ENCODE peak calls at places on chromosomes 11 and 22, in seven cellular contexts. Y is CD8-positive, alpha-beta T cell; P is heart right ventricle; N is gastrocnemius medialis; O is OCI-LY7; I is endothelial cell; V is AG10803. J is an unnamed sample.

GRCh38 chr11:111409915-111410314 is 30.8 kb upstream of the POU2AF1 start:
- DNase-seq in Y (no peak), N (no peak), P (no peak), V (no peak), O (peak), I (no peak), J (no peak)

GRCh38 chr22:47168900-47169800 is 406.7 kb downstream of the TBC1D22A start:
- DNase-seq in P (no peak), I (no peak), O (no peak), N (no peak), Y (no peak), V (no peak), J (no peak)

GRCh38 chr11:85029964-85030363 is 597.2 kb downstream of the DLG2 start:
- DNase-seq in V (no peak), P (no peak), O (no peak), Y (no peak), I (no peak), N (no peak), J (no peak)

GRCh38 chr11:76443254-76443935 is 1.4 kb upstream of the EMSY start:
- DNase-seq in V (no peak), P (no peak), O (no peak), Y (no peak), N (no peak), I (no peak), J (no peak)

GRCh38 chr11:69868003-69868865 is 49.0 kb upstream of the FGF3 start:
- DNase-seq in P (no peak), I (no peak), N (no peak), O (no peak), Y (no peak), V (no peak), J (no peak)

GRCh38 chr22:23248583-23248982 is 68.3 kb downstream of the BCR start:
- DNase-seq in Y (no peak), O (no peak), N (no peak), I (no peak), P (no peak), V (peak), J (no peak)

GRCh38 chr11:115657586-115657985 is 153.4 kb upstream of the CADM1 start:
- DNase-seq in V (peak), P (no peak), O (no peak), N (no peak), I (no peak), Y (no peak), J (no peak)

GRCh38 chr11:102204174-102204573 is 93.9 kb downstream of the YAP1 start:
- DNase-seq in N (no peak), I (no peak), V (no peak), P (no peak), O (no peak), Y (no peak), J (no peak)

GRCh38 chr11:34305780-34306179 is 52.0 kb downstream of the ABTB2 start:
- DNase-seq in O (no peak), P (no peak), N (no peak), Y (no peak), V (no peak), I (no peak), J (no peak)

GRCh38 chr11:46281374-46281831 is 3.9 kb downstream of the CREB3L1 start:
- DNase-seq in N (no peak), I (peak), Y (no peak), P (peak), V (no peak), O (no peak), J (no peak)

GRCh38 chr11:111977141-111978027 is 40.2 kb downstream of the DIXDC1 start:
- DNase-seq in N (peak), Y (no peak), V (peak), P (peak), I (peak), O (no peak), J (peak)

GRCh38 chr11:11486002-11486401 is 133.0 kb upstream of the CSNK2A3 start:
- DNase-seq in P (no peak), O (no peak), Y (no peak), V (no peak), N (no peak), I (no peak), J (no peak)

GRCh38 chr11:1838077-1838425 is 730 bp upstream of the TNNI2 start:
- DNase-seq in O (no peak), V (no peak), P (no peak), N (no peak), I (no peak), Y (no peak), J (no peak)

GRCh38 chr11:30585892-30586250 is 282 bp downstream of the MPPED2 start:
- DNase-seq in N (no peak), Y (no peak), O (no peak), I (peak), P (peak), V (no peak), J (no peak)

GRCh38 chr11:95175969-95176368 is 55.0 kb downstream of the SESN3 start:
- DNase-seq in V (no peak), Y (no peak), P (no peak), N (no peak), O (no peak), I (no peak), J (no peak)

GRCh38 chr11:82796970-82797594 is 63.4 kb upstream of the FAM181B start:
- DNase-seq in I (no peak), Y (no peak), O (no peak), P (peak), N (peak), V (no peak), J (no peak)

GRCh38 chr11:117172678-117173421 is 5.7 kb upstream of the SIDT2 start:
- DNase-seq in Y (no peak), P (no peak), I (no peak), V (no peak), O (no peak), N (no peak), J (no peak)

GRCh38 chr11:548700-549603 is 11.6 kb downstream of the LMNTD2 start:
- DNase-seq in I (no peak), V (no peak), Y (no peak), O (peak), P (no peak), N (no peak), J (no peak)

GRCh38 chr22:40512426-40513136 is 123.9 kb downstream of the MRTFA start:
- DNase-seq in V (peak), I (no peak), O (no peak), P (peak), Y (no peak), N (peak), J (no peak)

GRCh38 chr11:117670924-117671323 is 126.1 kb downstream of the DSCAML1 start:
- DNase-seq in N (no peak), V (no peak), Y (no peak), I (no peak), P (no peak), O (no peak), J (no peak)

GRCh38 chr11:57639321-57640067 is 10.2 kb downstream of the YPEL4 start:
- DNase-seq in Y (no peak), V (no peak), P (no peak), O (peak), I (peak), N (no peak), J (peak)

GRCh38 chr11:111387318-111387863 is 8.3 kb upstream of the POU2AF1 start:
- DNase-seq in P (no peak), N (no peak), V (no peak), I (no peak), O (no peak), Y (no peak), J (no peak)

GRCh38 chr11:34668583-34669053 is 47.7 kb downstream of the EHF start:
- DNase-seq in N (no peak), P (no peak), V (no peak), Y (no peak), I (no peak), O (no peak), J (no peak)

GRCh38 chr22:47370448-47371262 is 608.2 kb downstream of the TBC1D22A start:
- DNase-seq in V (no peak), P (no peak), I (no peak), O (no peak), Y (no peak), N (no peak), J (no peak)

GRCh38 chr11:129652828-129653227 is 162.8 kb upstream of the TMEM45B start:
- DNase-seq in Y (no peak), O (no peak), I (no peak), V (no peak), N (no peak), P (no peak), J (no peak)

DNA sequence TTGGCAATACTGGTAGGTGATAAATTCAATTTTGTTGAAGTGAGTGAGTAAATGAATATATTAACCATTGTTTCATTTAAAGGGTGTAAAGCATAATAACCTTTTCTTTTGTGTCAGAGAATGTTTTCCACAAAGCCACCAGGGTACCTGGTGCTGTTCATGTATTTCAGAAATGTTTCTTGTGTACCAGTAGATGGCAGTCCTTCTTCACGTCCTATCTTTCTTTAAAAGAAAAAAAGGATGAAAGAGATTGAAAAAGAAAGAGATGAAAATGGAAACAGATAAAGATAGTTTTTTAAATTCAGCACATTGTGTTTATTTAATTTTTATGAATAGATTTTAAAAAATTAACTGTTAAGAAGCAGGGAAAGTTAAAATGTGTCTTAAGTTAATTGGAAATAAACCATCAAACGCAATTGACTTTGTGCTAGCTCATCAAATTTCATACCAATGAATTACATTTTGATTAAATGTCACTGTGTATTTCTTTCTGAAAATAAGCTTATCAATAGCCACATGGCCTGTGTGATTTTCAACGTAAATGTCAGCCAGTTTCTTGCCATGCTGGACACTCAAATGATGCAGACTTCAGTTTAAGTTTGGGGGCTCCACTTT is 65.5 kb upstream of the CHORDC1 start:
- DNase-seq in O (peak), P (no peak), Y (no peak), N (no peak), I (no peak), V (peak), J (no peak)
- TF ChIP-seq CTCF in O (peak), P (peak), Y (peak), N (no peak), I (peak), V (peak), J (peak)

GRCh38 chr22:31240011-31240410 is 27.9 kb downstream of the LIMK2 start:
- DNase-seq in Y (no peak), N (no peak), I (no peak), O (no peak), V (no peak), P (no peak), J (no peak)

GRCh38 chr22:31244044-31244942 is 32.2 kb downstream of the LIMK2 start:
- DNase-seq in P (no peak), N (peak), V (peak), O (no peak), Y (no peak), I (no peak), J (no peak)

GRCh38 chr22:31241200-31241599 is 29.1 kb downstream of the LIMK2 start:
- DNase-seq in I (no peak), O (no peak), P (no peak), V (no peak), Y (no peak), N (no peak), J (no peak)

GRCh38 chr22:31243339-31244043 is 31.4 kb downstream of the LIMK2 start:
- DNase-seq in Y (no peak), N (peak), P (no peak), O (no peak), V (peak), I (no peak), J (no peak)

GRCh38 chr22:31241936-31242335 is 29.8 kb downstream of the LIMK2 start:
- DNase-seq in N (no peak), V (peak), P (no peak), Y (no peak), O (no peak), I (no peak), J (no peak)
- TF ChIP-seq CTCF in N (no peak), V (peak), P (no peak), Y (no peak), O (no peak), I (no peak), J (no peak)

GRCh38 chr11:107651672-107652071 is 60.2 kb downstream of the SLN start:
- DNase-seq in Y (no peak), P (no peak), N (no peak), I (no peak), V (no peak), O (no peak), J (no peak)
- TF ChIP-seq CTCF in Y (no peak), P (no peak), N (no peak), I (no peak), V (no peak), O (peak), J (no peak)

GRCh38 chr22:34973926-34974325 is 92.0 kb upstream of the ISX start:
- DNase-seq in N (no peak), I (no peak), V (peak), Y (no peak), O (no peak), P (no peak), J (no peak)

GRCh38 chr22:34976886-34977285 is 89.1 kb upstream of the ISX start:
- DNase-seq in O (no peak), N (no peak), P (no peak), V (no peak), I (no peak), Y (no peak), J (no peak)

GRCh38 chr22:34973016-34973415 is 92.9 kb upstream of the ISX start:
- DNase-seq in N (no peak), V (peak), O (no peak), P (no peak), I (no peak), Y (no peak), J (no peak)

GRCh38 chr22:34976474-34976873 is 89.5 kb upstream of the ISX start:
- DNase-seq in N (no peak), O (no peak), P (no peak), I (no peak), V (no peak), Y (no peak), J (no peak)

GRCh38 chr22:34975721-34976120 is 90.2 kb upstream of the ISX start:
- DNase-seq in Y (no peak), P (no peak), O (peak), V (peak), I (no peak), N (no peak), J (no peak)
- TF ChIP-seq CTCF in Y (no peak), P (no peak), O (peak), V (peak), I (no peak), N (no peak), J (peak)

DNA sequence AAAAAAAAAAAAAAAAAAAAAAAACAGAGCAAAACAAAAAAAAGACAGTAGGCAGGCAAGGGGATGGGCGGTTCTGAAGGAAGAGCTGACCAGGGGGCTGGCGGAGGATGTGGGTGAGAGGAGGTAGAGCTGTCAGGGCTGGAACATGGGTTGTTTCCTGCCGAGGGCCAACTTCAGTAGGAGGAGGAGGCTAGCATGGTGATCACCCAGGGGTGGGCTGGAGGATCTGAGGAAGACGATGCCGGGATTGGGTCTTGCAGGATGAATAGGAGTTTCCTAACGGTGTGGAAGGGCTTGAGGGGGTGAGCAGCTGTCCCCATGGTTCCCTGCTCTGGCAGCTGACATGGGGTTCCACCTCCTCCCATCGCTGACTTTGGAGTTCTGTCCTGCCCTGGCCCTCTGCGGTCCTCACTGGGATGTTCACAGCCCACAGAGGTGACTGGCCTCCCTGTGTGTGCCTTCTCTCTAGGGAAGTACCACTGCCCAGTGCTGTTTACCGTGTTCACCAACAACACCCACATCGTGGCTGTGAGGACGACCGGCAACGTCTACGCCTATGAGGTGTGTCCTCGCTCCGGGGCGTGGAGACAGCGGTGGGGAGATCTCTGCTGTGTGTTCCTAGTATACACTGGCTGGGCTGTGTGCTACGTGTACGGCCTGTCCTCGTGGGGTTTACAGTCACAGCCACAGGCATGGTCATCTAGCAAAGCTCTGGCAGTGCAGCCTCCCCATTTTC is 15.2 kb downstream of the PPIL2 start:
- DNase-seq in P (no peak), O (no peak), I (no peak), N (no peak), Y (no peak), V (no peak), J (no peak)
- TF ChIP-seq CTCF in P (no peak), O (no peak), I (no peak), N (no peak), Y (no peak), V (no peak), J (no peak)

GRCh38 chr11:7546324-7546791 is 32.6 kb downstream of the PPFIBP2 start:
- DNase-seq in P (no peak), V (peak), N (peak), I (no peak), O (no peak), Y (no peak), J (no peak)

GRCh38 chr11:7547687-7548086 is 33.9 kb downstream of the PPFIBP2 start:
- DNase-seq in O (no peak), I (no peak), P (no peak), V (no peak), Y (no peak), N (no peak), J (no peak)

GRCh38 chr11:7547091-7547490 is 33.3 kb downstream of the PPFIBP2 start:
- DNase-seq in Y (no peak), I (no peak), N (no peak), V (no peak), O (no peak), P (no peak), J (no peak)

GRCh38 chr11:7549681-7550080 is 35.9 kb downstream of the PPFIBP2 start:
- DNase-seq in N (no peak), I (no peak), P (no peak), O (no peak), Y (no peak), V (no peak), J (no peak)

GRCh38 chr11:7548659-7549283 is 35.0 kb downstream of the PPFIBP2 start:
- DNase-seq in V (no peak), Y (no peak), P (no peak), O (peak), N (no peak), I (peak), J (peak)
- TF ChIP-seq CTCF in V (no peak), Y (no peak), P (no peak), O (peak), N (no peak), I (no peak), J (peak)